ENCODE peak calls at places on chromosomes 4 and X, in six cellular contexts. N is NB4, A is adrenal gland, K is breast epithelium, S is uterus, E is heart left ventricle. Z is an unnamed sample.

GRCh38 chr4:53044651-53044960 is 182.5 kb downstream of the RASL11B start:
- DNase-seq in N (no peak), A (no peak), K (no peak), S (no peak), E (no peak), Z (no peak)

GRCh38 chr4:157080605-157081004 is 4.7 kb downstream of the GLRB start:
- DNase-seq in N (no peak), A (no peak), K (no peak), S (no peak), E (no peak), Z (no peak)

GRCh38 chrX:48559636-48560035 is 14.6 kb upstream of the RBM3 start:
- DNase-seq in N (no peak), A (no peak), K (no peak), S (no peak), E (no peak), Z (no peak)

GRCh38 chr4:53706422-53707032 is 115.2 kb upstream of the LNX1 start:
- DNase-seq in N (peak), A (peak), K (no peak), S (peak), E (no peak), Z (peak)

GRCh38 chr4:108165601-108166000 is 3.1 kb downstream of the LEF1 start:
- DNase-seq in N (no peak), A (no peak), K (no peak), S (no peak), E (no peak), Z (no peak)

GRCh38 chr4:109559625-109559982 is 442 bp upstream of the MCUB start:
- DNase-seq in N (no peak), A (peak), K (no peak), S (peak), E (peak), Z (no peak)

GRCh38 chrX:67784712-67785111 is 240.9 kb downstream of the AR start:
- DNase-seq in N (no peak), A (no peak), K (no peak), S (no peak), E (no peak), Z (no peak)

GRCh38 chr4:171674781-171675180 is 138.4 kb upstream of the GALNTL6 start:
- DNase-seq in N (no peak), A (no peak), K (no peak), S (no peak), E (no peak), Z (no peak)

GRCh38 chrX:130799393-130799792 is 103.6 kb downstream of the ENOX2 start:
- DNase-seq in N (no peak), A (no peak), K (no peak), S (no peak), E (no peak), Z (no peak)

GRCh38 chr4:158873795-158874359 is 105.1 kb downstream of the FNIP2 start:
- DNase-seq in N (no peak), A (no peak), K (no peak), S (no peak), E (no peak), Z (peak)

GRCh38 chrX:14497184-14497666 is 32.1 kb upstream of the GLRA2 start:
- DNase-seq in N (peak), A (no peak), K (no peak), S (no peak), E (no peak), Z (no peak)

GRCh38 chr4:185734214-185734613 is 77.8 kb downstream of the SORBS2 start:
- DNase-seq in N (peak), A (no peak), K (no peak), S (no peak), E (no peak), Z (no peak)

GRCh38 chr4:8618961-8619720 is 26.6 kb downstream of the CPZ start:
- DNase-seq in N (no peak), A (no peak), K (no peak), S (no peak), E (peak), Z (no peak)

GRCh38 chr4:87557348-87557747 is 28.2 kb upstream of the SPARCL1 start:
- DNase-seq in N (no peak), A (no peak), K (no peak), S (no peak), E (no peak), Z (no peak)

GRCh38 chr4:174714393-174715211 is 114.4 kb downstream of the GLRA3 start:
- DNase-seq in N (peak), A (peak), K (no peak), S (no peak), E (peak), Z (peak)

GRCh38 chrX:72316408-72317079 is 10.8 kb upstream of the CITED1 start:
- DNase-seq in N (no peak), A (no peak), K (no peak), S (no peak), E (no peak), Z (no peak)

GRCh38 chr4:2733001-2733843 is 22.9 kb downstream of the TNIP2 start:
- DNase-seq in N (no peak), A (no peak), K (no peak), S (no peak), E (no peak), Z (no peak)

GRCh38 chr4:8340721-8341680 is 71.4 kb downstream of the HTRA3 start:
- DNase-seq in N (no peak), A (no peak), K (peak), S (peak), E (peak), Z (no peak)

GRCh38 chr4:107579099-107579498 is 140.9 kb downstream of the PAPSS1 start:
- DNase-seq in N (no peak), A (no peak), K (no peak), S (no peak), E (no peak), Z (no peak)

GRCh38 chr4:153787156-153787555 is 1.7 kb downstream of the SFRP2 start:
- DNase-seq in N (no peak), A (no peak), K (no peak), S (no peak), E (no peak), Z (no peak)

GRCh38 chrX:68684291-68684918 is 36.9 kb downstream of the STARD8 start:
- DNase-seq in N (peak), A (peak), K (no peak), S (peak), E (peak), Z (peak)

GRCh38 chrX:151384807-151385206 is 12.2 kb upstream of the VMA21 start:
- DNase-seq in N (no peak), A (no peak), K (no peak), S (no peak), E (peak), Z (no peak)

GRCh38 chrX:153830632-153831434 is 489 bp upstream of the PDZD4 start:
- DNase-seq in N (no peak), A (no peak), K (no peak), S (no peak), E (no peak), Z (no peak)

GRCh38 chr4:79935264-79935663 is 137.8 kb downstream of the ANTXR2 start:
- DNase-seq in N (no peak), A (no peak), K (no peak), S (no peak), E (no peak), Z (no peak)

GRCh38 chr4:88933414-88933813 is 123.6 kb downstream of the FAM13A start:
- DNase-seq in N (no peak), A (no peak), K (no peak), S (no peak), E (no peak), Z (no peak)

GRCh38 chrX:115564243-115564642 is 3.3 kb downstream of the PLS3 start:
- DNase-seq in N (no peak), A (no peak), K (no peak), S (no peak), E (no peak), Z (no peak)

GRCh38 chr4:169621754-169622481 is 1.5 kb downstream of the CLCN3 start:
- DNase-seq in N (peak), A (no peak), K (no peak), S (no peak), E (no peak), Z (peak)

GRCh38 chr4:139933541-139933940 is 220.4 kb downstream of the MAML3 start:
- DNase-seq in N (no peak), A (peak), K (no peak), S (no peak), E (no peak), Z (no peak)

GRCh38 chr4:74400395-74400794 is 35.5 kb downstream of the EREG start:
- DNase-seq in N (peak), A (no peak), K (no peak), S (no peak), E (no peak), Z (no peak)

GRCh38 chr4:165207431-165208321 is at the start of gene KLHL2:
- DNase-seq in N (peak), A (peak), K (peak), S (peak), E (peak), Z (peak)

GRCh38 chr4:120209706-120210105 is 143.1 kb upstream of the MAD2L1 start:
- DNase-seq in N (peak), A (no peak), K (no peak), S (no peak), E (no peak), Z (no peak)

GRCh38 chr4:122309988-122310626 is 68.7 kb upstream of the ADAD1 start:
- DNase-seq in N (peak), A (no peak), K (no peak), S (no peak), E (no peak), Z (peak)

GRCh38 chr4:109278594-109279031 is 23.8 kb downstream of the COL25A1 start:
- DNase-seq in N (no peak), A (no peak), K (no peak), S (no peak), E (no peak), Z (no peak)

GRCh38 chr4:68445111-68445510 is 2.2 kb upstream of the TMPRSS11E start:
- DNase-seq in N (no peak), A (no peak), K (no peak), S (no peak), E (no peak), Z (no peak)

GRCh38 chr4:37958932-37959331 is 1.3 kb upstream of the PTTG2 start:
- DNase-seq in N (no peak), A (no peak), K (no peak), S (no peak), E (no peak), Z (no peak)

DNA sequence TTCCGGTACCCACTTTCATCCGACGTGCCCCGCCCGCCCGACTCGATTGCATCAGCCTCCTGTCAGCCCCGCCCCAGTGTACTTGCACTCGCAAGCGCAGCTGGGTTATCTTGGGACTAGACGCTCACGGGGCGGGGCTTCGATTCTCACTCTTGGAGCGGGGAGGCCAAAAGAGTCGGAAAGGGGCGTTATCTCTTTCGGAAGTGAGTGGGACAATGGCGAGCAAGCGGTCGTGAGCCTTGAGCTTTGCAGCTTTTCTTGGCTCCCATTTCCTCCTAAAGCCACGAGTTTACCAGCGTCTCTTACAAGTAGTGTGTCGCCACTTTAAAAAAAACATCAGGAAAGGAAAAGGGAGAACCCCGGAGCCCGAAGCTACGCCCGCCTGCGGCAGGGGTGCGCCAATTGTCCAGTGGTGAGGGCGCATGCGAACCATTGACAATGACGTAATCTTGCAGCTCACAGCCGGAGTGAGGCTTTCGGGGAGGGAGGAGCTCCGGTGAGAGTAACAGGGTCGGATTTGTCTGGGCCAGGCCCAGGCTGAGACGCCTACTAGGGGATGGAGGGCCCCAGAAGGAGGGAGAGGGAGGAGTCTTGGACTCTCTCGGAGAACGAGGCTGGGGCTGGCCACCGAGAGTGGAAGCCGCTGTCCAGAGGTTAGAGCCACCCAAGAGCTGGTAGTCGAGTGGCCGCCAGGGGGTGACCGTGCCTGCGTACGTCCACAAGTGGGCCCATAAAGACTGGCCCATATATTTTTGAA is 109.5 kb downstream of the GNL3L start:
- DNase-seq in N (peak), A (peak), K (peak), S (peak), E (peak), Z (peak)
- TF ChIP-seq POLR2A in N (peak), A (peak), K (no peak), S (peak), E (peak), Z (peak)

DNA sequence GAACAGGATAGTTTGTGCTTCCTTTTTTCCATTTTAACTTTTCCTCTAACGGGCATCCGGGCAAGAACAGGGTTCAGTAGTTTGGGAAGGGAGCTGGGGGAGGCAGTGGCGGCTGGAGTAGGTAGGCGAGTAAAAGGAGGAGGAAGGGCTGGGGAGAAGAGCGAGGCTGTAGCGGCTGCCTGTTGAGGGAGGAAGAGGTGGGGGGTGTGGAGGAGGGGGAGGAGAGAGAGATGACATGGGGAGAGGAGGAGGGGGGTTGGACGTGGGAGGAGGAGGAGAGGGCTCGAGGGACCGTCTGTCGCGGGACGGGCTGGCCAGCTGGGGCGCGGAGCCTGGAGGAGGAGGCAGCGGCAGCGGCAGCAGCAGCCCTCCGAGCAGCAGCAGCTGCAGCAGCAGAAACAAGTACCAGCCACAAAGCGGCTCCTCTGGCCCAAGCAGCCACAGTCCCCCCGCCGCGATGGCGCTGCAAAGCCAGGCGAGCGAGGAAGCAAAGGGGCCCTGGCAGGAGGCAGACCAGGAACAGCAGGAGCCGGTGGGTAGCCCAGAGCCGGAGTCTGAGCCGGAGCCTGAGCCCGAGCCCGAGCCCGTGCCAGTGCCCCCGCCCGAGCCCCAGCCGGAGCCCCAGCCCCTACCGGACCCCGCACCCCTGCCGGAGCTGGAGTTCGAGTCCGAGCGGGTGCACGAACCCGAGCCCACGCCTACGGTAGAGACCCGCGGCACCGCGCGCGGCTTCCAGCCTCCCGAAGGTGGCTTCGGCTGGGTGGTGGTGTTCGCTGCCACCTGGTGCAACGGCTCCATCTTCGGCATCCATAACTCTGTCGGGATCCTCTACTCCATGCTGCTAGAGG is at the start of gene SLC16A2:
- DNase-seq in N (peak), A (peak), K (peak), S (peak), E (peak), Z (no peak)
- TF ChIP-seq POLR2A in N (no peak), A (peak), K (no peak), S (no peak), E (peak), Z (no peak)

GRCh38 chr4:70705146-70705855 is 16.5 kb upstream of the RUFY3 start:
- DNase-seq in N (peak), A (peak), K (peak), S (peak), E (peak), Z (peak)
- TF ChIP-seq POLR2A in N (peak), A (peak), K (no peak), S (no peak), E (no peak), Z (peak)

GRCh38 chr4:6893449-6894085 is 16.1 kb upstream of the TBC1D14 start:
- DNase-seq in N (peak), A (no peak), K (no peak), S (peak), E (no peak), Z (peak)
- TF ChIP-seq POLR2A in N (no peak), A (no peak), K (no peak), S (no peak), E (no peak), Z (no peak)

GRCh38 chr4:112279025-112279881 is 6.5 kb downstream of the TIFA start:
- DNase-seq in N (peak), A (no peak), K (no peak), S (no peak), E (no peak), Z (no peak)
- TF ChIP-seq POLR2A in N (no peak), A (no peak), K (no peak), S (no peak), E (no peak), Z (no peak)

GRCh38 chr4:1347410-1347864 is 429 bp downstream of the UVSSA start:
- DNase-seq in N (peak), A (peak), K (peak), S (peak), E (peak), Z (peak)

GRCh38 chr4:1345905-1346780 is 865 bp upstream of the UVSSA start:
- DNase-seq in N (peak), A (peak), K (peak), S (peak), E (peak), Z (peak)

GRCh38 chr4:1348746-1349145 is 1.7 kb downstream of the UVSSA start:
- DNase-seq in N (no peak), A (no peak), K (no peak), S (no peak), E (no peak), Z (no peak)

GRCh38 chr4:1348014-1348513 is 1.1 kb downstream of the UVSSA start:
- DNase-seq in N (no peak), A (no peak), K (no peak), S (no peak), E (no peak), Z (no peak)

GRCh38 chr4:1346781-1347409 is at the start of gene UVSSA:
- DNase-seq in N (peak), A (peak), K (peak), S (peak), E (peak), Z (peak)
- TF ChIP-seq POLR2A in N (peak), A (no peak), K (peak), S (peak), E (peak), Z (peak)

GRCh38 chr4:84966382-84967291 is at the start of gene WDFY3:
- DNase-seq in N (peak), A (peak), K (peak), S (peak), E (peak), Z (peak)
- TF ChIP-seq POLR2A in N (peak), A (peak), K (peak), S (peak), E (peak), Z (peak)

Z was measured in erythroblast.